ENCODE peak calls at places on chromosomes 4 and X, in six cellular contexts. One of them, this sample, is unnamed.

GRCh38 chrX:134548257-134548732 is 88.3 kb downstream of the HPRT1 start:
- DNase-seq in transverse colon: no peak
- DNase-seq in gastrocnemius medialis: no peak
- DNase-seq in substantia nigra: no peak
- DNase-seq in CD8-positive, alpha-beta memory T cell: no peak
- DNase-seq in CD8-positive, alpha-beta T cell: no peak
- DNase-seq in this sample: no peak

GRCh38 chrX:44344194-44344593 is 722 bp upstream of the EFHC2 start:
- DNase-seq in substantia nigra: no peak
- DNase-seq in CD8-positive, alpha-beta T cell: peak; percentile 61
- DNase-seq in CD8-positive, alpha-beta memory T cell: peak; percentile 67
- DNase-seq in transverse colon: peak; percentile 38
- DNase-seq in gastrocnemius medialis: no peak
- DNase-seq in this sample: no peak

GRCh38 chr4:162115323-162115722 is 48.5 kb downstream of the FSTL5 start:
- DNase-seq in CD8-positive, alpha-beta memory T cell: no peak
- DNase-seq in transverse colon: no peak
- DNase-seq in CD8-positive, alpha-beta T cell: no peak
- DNase-seq in substantia nigra: no peak
- DNase-seq in gastrocnemius medialis: no peak
- DNase-seq in this sample: no peak

GRCh38 chrX:147565239-147565638 is 346.5 kb upstream of the FMR1 start:
- DNase-seq in transverse colon: no peak
- DNase-seq in CD8-positive, alpha-beta T cell: no peak
- DNase-seq in substantia nigra: no peak
- DNase-seq in gastrocnemius medialis: no peak
- DNase-seq in CD8-positive, alpha-beta memory T cell: no peak
- DNase-seq in this sample: no peak

GRCh38 chr4:121800638-121800960 is 524 bp upstream of the EXOSC9 start:
- DNase-seq in CD8-positive, alpha-beta memory T cell: no peak
- DNase-seq in transverse colon: no peak
- DNase-seq in substantia nigra: no peak
- DNase-seq in gastrocnemius medialis: no peak
- DNase-seq in CD8-positive, alpha-beta T cell: no peak
- DNase-seq in this sample: no peak

GRCh38 chrX:155889328-155889727 is 8.2 kb downstream of the VAMP7 start:
- DNase-seq in CD8-positive, alpha-beta memory T cell: no peak
- DNase-seq in gastrocnemius medialis: no peak
- DNase-seq in transverse colon: no peak
- DNase-seq in CD8-positive, alpha-beta T cell: no peak
- DNase-seq in substantia nigra: no peak
- DNase-seq in this sample: no peak

GRCh38 chrX:119606508-119607389 is 525 bp upstream of the NKRF start:
- DNase-seq in CD8-positive, alpha-beta memory T cell: no peak
- DNase-seq in substantia nigra: no peak
- DNase-seq in CD8-positive, alpha-beta T cell: no peak
- DNase-seq in transverse colon: no peak
- DNase-seq in gastrocnemius medialis: no peak
- DNase-seq in this sample: peak; percentile 19

GRCh38 chr4:142365386-142365785 is 480.7 kb downstream of the INPP4B start:
- DNase-seq in transverse colon: no peak
- DNase-seq in CD8-positive, alpha-beta T cell: no peak
- DNase-seq in CD8-positive, alpha-beta memory T cell: no peak
- DNase-seq in gastrocnemius medialis: no peak
- DNase-seq in substantia nigra: no peak
- DNase-seq in this sample: no peak

GRCh38 chr4:150573534-150573933 is 8.4 kb upstream of the MAB21L2 start:
- DNase-seq in transverse colon: no peak
- DNase-seq in substantia nigra: no peak
- DNase-seq in CD8-positive, alpha-beta memory T cell: no peak
- DNase-seq in CD8-positive, alpha-beta T cell: no peak
- DNase-seq in gastrocnemius medialis: no peak
- DNase-seq in this sample: no peak

GRCh38 chr4:6327220-6327917 is 57.7 kb downstream of the WFS1 start:
- DNase-seq in CD8-positive, alpha-beta T cell: peak; percentile 78
- DNase-seq in gastrocnemius medialis: peak; percentile 55
- DNase-seq in CD8-positive, alpha-beta memory T cell: peak; percentile 65
- DNase-seq in substantia nigra: peak; percentile 39
- DNase-seq in transverse colon: peak; percentile 81
- DNase-seq in this sample: peak; percentile 79

GRCh38 chr4:54516556-54517215 is 141.1 kb upstream of the KIT start:
- DNase-seq in transverse colon: no peak
- DNase-seq in substantia nigra: no peak
- DNase-seq in CD8-positive, alpha-beta T cell: no peak
- DNase-seq in CD8-positive, alpha-beta memory T cell: no peak
- DNase-seq in gastrocnemius medialis: no peak
- DNase-seq in this sample: peak; percentile 51

GRCh38 chr4:185457136-185457535 is 14.4 kb downstream of the CCDC110 start:
- DNase-seq in gastrocnemius medialis: no peak
- DNase-seq in substantia nigra: no peak
- DNase-seq in transverse colon: no peak
- DNase-seq in CD8-positive, alpha-beta T cell: no peak
- DNase-seq in CD8-positive, alpha-beta memory T cell: no peak
- DNase-seq in this sample: no peak

GRCh38 chr4:164876680-164877324 is at the start of gene APELA:
- DNase-seq in CD8-positive, alpha-beta memory T cell: no peak
- DNase-seq in gastrocnemius medialis: no peak
- DNase-seq in substantia nigra: no peak
- DNase-seq in transverse colon: no peak
- DNase-seq in CD8-positive, alpha-beta T cell: no peak
- DNase-seq in this sample: no peak

GRCh38 chrX:16444353-16444752 is 205.6 kb upstream of the S100G start:
- DNase-seq in CD8-positive, alpha-beta T cell: no peak
- DNase-seq in gastrocnemius medialis: peak; percentile 23
- DNase-seq in substantia nigra: no peak
- DNase-seq in CD8-positive, alpha-beta memory T cell: no peak
- DNase-seq in transverse colon: no peak
- DNase-seq in this sample: no peak

GRCh38 chrX:71536285-71536684 is 3.4 kb downstream of the OGT start:
- DNase-seq in gastrocnemius medialis: no peak
- DNase-seq in substantia nigra: no peak
- DNase-seq in CD8-positive, alpha-beta T cell: no peak
- DNase-seq in CD8-positive, alpha-beta memory T cell: no peak
- DNase-seq in transverse colon: no peak
- DNase-seq in this sample: no peak

GRCh38 chr4:157898836-157899605 is 273.8 kb downstream of the GASK1B start:
- DNase-seq in CD8-positive, alpha-beta T cell: no peak
- DNase-seq in gastrocnemius medialis: no peak
- DNase-seq in CD8-positive, alpha-beta memory T cell: no peak
- DNase-seq in transverse colon: no peak
- DNase-seq in substantia nigra: no peak
- DNase-seq in this sample: no peak

GRCh38 chr4:78864405-78865024 is 74.7 kb downstream of the PAQR3 start:
- DNase-seq in substantia nigra: no peak
- DNase-seq in CD8-positive, alpha-beta memory T cell: peak; percentile 50
- DNase-seq in gastrocnemius medialis: no peak
- DNase-seq in CD8-positive, alpha-beta T cell: no peak
- DNase-seq in transverse colon: no peak
- DNase-seq in this sample: peak; percentile 15

GRCh38 chr4:111773858-111774257 is 371.4 kb upstream of the FAM241A start:
- DNase-seq in CD8-positive, alpha-beta T cell: no peak
- DNase-seq in substantia nigra: no peak
- DNase-seq in gastrocnemius medialis: no peak
- DNase-seq in CD8-positive, alpha-beta memory T cell: no peak
- DNase-seq in transverse colon: peak; percentile 73
- DNase-seq in this sample: no peak

GRCh38 chr4:150518559-150518958 is 63.4 kb upstream of the MAB21L2 start:
- DNase-seq in CD8-positive, alpha-beta T cell: no peak
- DNase-seq in gastrocnemius medialis: no peak
- DNase-seq in substantia nigra: no peak
- DNase-seq in transverse colon: no peak
- DNase-seq in CD8-positive, alpha-beta memory T cell: no peak
- DNase-seq in this sample: no peak

GRCh38 chr4:184762100-184762499 is 28.2 kb upstream of the CENPU start:
- DNase-seq in substantia nigra: no peak
- DNase-seq in CD8-positive, alpha-beta memory T cell: peak; percentile 63
- DNase-seq in transverse colon: no peak
- DNase-seq in gastrocnemius medialis: no peak
- DNase-seq in CD8-positive, alpha-beta T cell: peak; percentile 25
- DNase-seq in this sample: no peak

GRCh38 chr4:142567199-142567598 is 278.9 kb downstream of the INPP4B start:
- DNase-seq in CD8-positive, alpha-beta memory T cell: peak; percentile 44
- DNase-seq in gastrocnemius medialis: no peak
- DNase-seq in CD8-positive, alpha-beta T cell: peak; percentile 44
- DNase-seq in transverse colon: peak; percentile 35
- DNase-seq in substantia nigra: no peak
- DNase-seq in this sample: peak; percentile 12

GRCh38 chr4:6548201-6548881 is 26.6 kb upstream of the MAN2B2 start:
- DNase-seq in CD8-positive, alpha-beta memory T cell: no peak
- DNase-seq in transverse colon: no peak
- DNase-seq in CD8-positive, alpha-beta T cell: no peak
- DNase-seq in gastrocnemius medialis: no peak
- DNase-seq in substantia nigra: no peak
- DNase-seq in this sample: peak; percentile 44

GRCh38 chr4:19329631-19330030 is 922.1 kb upstream of the SLIT2 start:
- DNase-seq in transverse colon: no peak
- DNase-seq in substantia nigra: no peak
- DNase-seq in CD8-positive, alpha-beta T cell: no peak
- DNase-seq in CD8-positive, alpha-beta memory T cell: no peak
- DNase-seq in gastrocnemius medialis: no peak
- DNase-seq in this sample: no peak

GRCh38 chr4:48339642-48340041 is 1.7 kb upstream of the SLAIN2 start:
- DNase-seq in CD8-positive, alpha-beta memory T cell: no peak
- DNase-seq in substantia nigra: no peak
- DNase-seq in transverse colon: no peak
- DNase-seq in CD8-positive, alpha-beta T cell: no peak
- DNase-seq in gastrocnemius medialis: no peak
- DNase-seq in this sample: no peak

GRCh38 chr4:130722370-130722769 is 1626.4 kb downstream of the C4orf33 start:
- DNase-seq in CD8-positive, alpha-beta memory T cell: no peak
- DNase-seq in gastrocnemius medialis: no peak
- DNase-seq in substantia nigra: no peak
- DNase-seq in transverse colon: no peak
- DNase-seq in CD8-positive, alpha-beta T cell: no peak
- DNase-seq in this sample: no peak

GRCh38 chrX:45714864-45715263 is 514.2 kb upstream of the DIPK2B start:
- DNase-seq in gastrocnemius medialis: no peak
- DNase-seq in CD8-positive, alpha-beta T cell: no peak
- DNase-seq in transverse colon: peak; percentile 11
- DNase-seq in substantia nigra: no peak
- DNase-seq in CD8-positive, alpha-beta memory T cell: no peak
- DNase-seq in this sample: no peak

DNA sequence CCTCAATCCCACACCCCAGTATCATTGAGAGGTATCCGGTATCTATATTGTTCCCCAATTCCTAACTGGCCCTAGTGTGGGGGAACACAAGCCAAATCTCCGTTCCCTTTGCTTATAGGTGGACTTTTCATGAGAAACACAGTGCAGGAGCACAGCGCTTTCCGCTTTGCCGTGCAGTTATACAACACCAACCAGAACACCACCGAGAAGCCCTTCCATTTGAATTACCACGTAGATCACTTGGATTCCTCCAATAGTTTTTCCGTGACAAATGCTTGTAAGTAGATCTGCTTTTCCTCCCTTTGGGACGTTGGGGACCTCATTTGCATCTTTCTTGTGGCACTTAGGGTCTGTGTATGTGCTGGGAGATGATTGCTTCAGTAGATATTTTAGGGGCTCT is 1.6 kb downstream of the GRIA3 start:
- DNase-seq in gastrocnemius medialis: no peak
- DNase-seq in substantia nigra: no peak
- DNase-seq in CD8-positive, alpha-beta memory T cell: no peak
- DNase-seq in transverse colon: no peak
- DNase-seq in CD8-positive, alpha-beta T cell: no peak
- DNase-seq in this sample: no peak
- H3K27ac ChIP-seq in gastrocnemius medialis: no peak overlapping the region
- H3K27ac ChIP-seq in substantia nigra: no peak overlapping the region
- H3K27ac ChIP-seq in CD8-positive, alpha-beta memory T cell: no peak overlapping the region
- H3K27ac ChIP-seq in transverse colon: no peak overlapping the region
- H3K27ac ChIP-seq in CD8-positive, alpha-beta T cell: no peak overlapping the region
- H3K27ac ChIP-seq in this sample: no peak overlapping the region

GRCh38 chrX:18920079-18920478 is 63.8 kb downstream of the PHKA2 start:
- DNase-seq in transverse colon: no peak
- DNase-seq in CD8-positive, alpha-beta T cell: no peak
- DNase-seq in gastrocnemius medialis: no peak
- DNase-seq in substantia nigra: no peak
- DNase-seq in CD8-positive, alpha-beta memory T cell: no peak
- DNase-seq in this sample: no peak

DNA sequence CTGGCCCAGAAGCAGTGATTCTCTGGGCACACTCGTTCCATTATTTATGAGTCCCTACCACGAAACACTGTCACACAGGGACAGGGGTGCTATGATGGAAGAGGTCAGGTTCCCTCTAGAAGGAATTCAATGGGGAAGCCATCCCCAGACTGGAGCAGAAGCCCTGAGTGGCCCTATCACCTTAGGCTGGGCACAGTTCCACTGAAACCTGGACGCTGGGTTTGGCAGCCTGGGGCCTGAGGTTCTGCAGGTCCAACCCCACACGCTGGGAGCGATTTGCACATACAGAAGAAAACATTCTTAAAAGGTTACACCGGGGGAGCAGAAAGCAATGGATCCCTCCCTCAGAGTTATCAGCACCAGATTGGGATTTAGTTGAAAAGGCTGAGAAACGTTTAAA is 63.3 kb downstream of the PHKA2 start:
- DNase-seq in substantia nigra: no peak
- DNase-seq in gastrocnemius medialis: no peak
- DNase-seq in transverse colon: no peak
- DNase-seq in CD8-positive, alpha-beta T cell: no peak
- DNase-seq in CD8-positive, alpha-beta memory T cell: no peak
- DNase-seq in this sample: no peak
- H3K27ac ChIP-seq in substantia nigra: no peak overlapping the region
- H3K27ac ChIP-seq in gastrocnemius medialis: no peak overlapping the region
- H3K27ac ChIP-seq in transverse colon: no peak overlapping the region
- H3K27ac ChIP-seq in CD8-positive, alpha-beta T cell: no peak overlapping the region
- H3K27ac ChIP-seq in CD8-positive, alpha-beta memory T cell: no peak overlapping the region
- H3K27ac ChIP-seq in this sample: no peak overlapping the region

DNA sequence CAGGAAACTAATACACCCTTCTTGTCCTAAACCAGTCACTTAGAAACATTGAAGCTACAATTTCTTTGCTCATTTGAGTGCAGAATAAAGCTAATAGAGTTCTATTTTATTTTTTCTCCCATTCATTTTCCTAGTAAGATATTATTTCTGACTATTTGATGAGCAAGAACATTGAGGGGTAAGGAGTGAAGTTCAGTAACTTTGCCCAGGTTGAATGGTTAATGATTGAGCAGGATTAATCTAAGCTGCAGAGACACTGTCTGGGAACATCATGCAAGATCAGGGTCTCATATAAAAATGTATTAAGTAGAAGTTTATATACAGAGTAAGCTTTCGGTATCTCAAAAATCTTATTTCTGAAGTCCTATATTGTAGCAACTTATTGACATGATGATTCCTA is 102.4 kb upstream of the LIMCH1 start:
- DNase-seq in CD8-positive, alpha-beta T cell: no peak
- DNase-seq in CD8-positive, alpha-beta memory T cell: no peak
- DNase-seq in substantia nigra: no peak
- DNase-seq in gastrocnemius medialis: no peak
- DNase-seq in transverse colon: no peak
- DNase-seq in this sample: no peak
- H3K27ac ChIP-seq in CD8-positive, alpha-beta T cell: no peak overlapping the region
- H3K27ac ChIP-seq in CD8-positive, alpha-beta memory T cell: no peak overlapping the region
- H3K27ac ChIP-seq in substantia nigra: no peak overlapping the region
- H3K27ac ChIP-seq in gastrocnemius medialis: no peak overlapping the region
- H3K27ac ChIP-seq in transverse colon: no peak overlapping the region
- H3K27ac ChIP-seq in this sample: no peak overlapping the region

DNA sequence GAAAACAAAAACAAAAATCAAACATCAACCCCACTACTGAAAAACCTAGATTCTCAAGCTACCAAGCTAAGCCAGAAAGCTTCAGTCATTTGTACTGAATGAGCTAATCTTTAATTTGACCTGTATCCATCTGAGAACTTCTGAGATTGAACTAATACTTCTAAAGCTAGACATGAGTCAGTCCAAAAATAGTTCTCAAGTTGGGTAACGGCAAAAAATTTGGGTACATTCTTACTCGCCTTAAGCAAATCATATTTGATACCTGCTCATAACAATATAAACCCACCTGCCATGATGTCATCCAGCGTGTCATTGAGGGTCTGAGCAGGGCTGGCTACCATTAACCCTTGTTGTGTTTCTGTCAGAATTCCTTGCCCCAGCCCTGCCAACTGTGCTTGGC is 69.7 kb upstream of the COX18 start:
- DNase-seq in gastrocnemius medialis: no peak
- DNase-seq in CD8-positive, alpha-beta T cell: no peak
- DNase-seq in substantia nigra: no peak
- DNase-seq in transverse colon: no peak
- DNase-seq in CD8-positive, alpha-beta memory T cell: no peak
- DNase-seq in this sample: no peak
- H3K27ac ChIP-seq in gastrocnemius medialis: peak overlapping the region; percentile 12
- H3K27ac ChIP-seq in CD8-positive, alpha-beta T cell: no peak overlapping the region
- H3K27ac ChIP-seq in substantia nigra: peak overlapping the region; percentile 72
- H3K27ac ChIP-seq in transverse colon: no peak overlapping the region
- H3K27ac ChIP-seq in CD8-positive, alpha-beta memory T cell: no peak overlapping the region
- H3K27ac ChIP-seq in this sample: no peak overlapping the region

This sample was measured in adrenal gland.